ENCODE peak calls at places on chromosomes 13 and 19, in seven cellular contexts. One of them, this sample, is unnamed.

GRCh38 chr13:113952151-113952982 is 21.5 kb downstream of the C13orf46 start:
- DNase-seq in omental fat pad: no peak
- DNase-seq in fibroblast of lung: no peak
- DNase-seq in AG04449: no peak
- DNase-seq in GM20000: no peak
- DNase-seq in AG10803: no peak
- DNase-seq in Peyer's patch: no peak
- DNase-seq in this sample: no peak

GRCh38 chr13:35979378-35979911 is 151.7 kb downstream of the DCLK1 start:
- DNase-seq in GM20000: no peak
- DNase-seq in omental fat pad: peak; percentile 52
- DNase-seq in fibroblast of lung: peak; percentile 98
- DNase-seq in AG04449: peak; percentile 59
- DNase-seq in Peyer's patch: peak; percentile 33
- DNase-seq in AG10803: peak; percentile 96
- DNase-seq in this sample: peak; percentile 83

GRCh38 chr13:63497601-63498000 is 2082.0 kb upstream of the PCDH20 start:
- DNase-seq in Peyer's patch: no peak
- DNase-seq in fibroblast of lung: peak; percentile 13
- DNase-seq in omental fat pad: no peak
- DNase-seq in GM20000: no peak
- DNase-seq in AG04449: no peak
- DNase-seq in AG10803: peak; percentile 44
- DNase-seq in this sample: no peak

GRCh38 chr19:58037927-58038687 is 4.3 kb downstream of the ZSCAN1 start:
- DNase-seq in Peyer's patch: no peak
- DNase-seq in GM20000: no peak
- DNase-seq in AG04449: no peak
- DNase-seq in omental fat pad: no peak
- DNase-seq in fibroblast of lung: no peak
- DNase-seq in AG10803: no peak
- DNase-seq in this sample: no peak

GRCh38 chr13:39810091-39810877 is 154.8 kb downstream of the COG6 start:
- DNase-seq in AG10803: no peak
- DNase-seq in fibroblast of lung: no peak
- DNase-seq in omental fat pad: no peak
- DNase-seq in Peyer's patch: no peak
- DNase-seq in AG04449: no peak
- DNase-seq in GM20000: no peak
- DNase-seq in this sample: no peak

GRCh38 chr13:106133025-106133424 is 402.4 kb downstream of the EFNB2 start:
- DNase-seq in fibroblast of lung: peak; percentile 88
- DNase-seq in omental fat pad: no peak
- DNase-seq in AG10803: peak; percentile 85
- DNase-seq in Peyer's patch: no peak
- DNase-seq in GM20000: no peak
- DNase-seq in AG04449: peak; percentile 92
- DNase-seq in this sample: peak; percentile 67

GRCh38 chr13:59890064-59890463 is 273.7 kb downstream of the DIAPH3 start:
- DNase-seq in Peyer's patch: no peak
- DNase-seq in GM20000: no peak
- DNase-seq in AG04449: no peak
- DNase-seq in fibroblast of lung: no peak
- DNase-seq in omental fat pad: no peak
- DNase-seq in AG10803: peak; percentile 15
- DNase-seq in this sample: no peak

GRCh38 chr19:11191273-11191755 is 6.0 kb downstream of the KANK2 start:
- DNase-seq in fibroblast of lung: peak; percentile 47
- DNase-seq in omental fat pad: peak; percentile 39
- DNase-seq in Peyer's patch: no peak
- DNase-seq in AG04449: no peak
- DNase-seq in GM20000: no peak
- DNase-seq in AG10803: peak; percentile 61
- DNase-seq in this sample: peak; percentile 86

GRCh38 chr13:39952244-39953233 is 297.1 kb downstream of the COG6 start:
- DNase-seq in AG04449: no peak
- DNase-seq in GM20000: no peak
- DNase-seq in fibroblast of lung: peak; percentile 33
- DNase-seq in AG10803: peak; percentile 43
- DNase-seq in Peyer's patch: no peak
- DNase-seq in omental fat pad: no peak
- DNase-seq in this sample: peak; percentile 20

GRCh38 chr19:12833747-12834417 is 497 bp downstream of the RTBDN start:
- DNase-seq in AG10803: no peak
- DNase-seq in GM20000: peak; percentile 83
- DNase-seq in AG04449: no peak
- DNase-seq in omental fat pad: no peak
- DNase-seq in fibroblast of lung: no peak
- DNase-seq in Peyer's patch: no peak
- DNase-seq in this sample: no peak

GRCh38 chr19:38725469-38726283 is 18.6 kb downstream of the CAPN12 start:
- DNase-seq in AG04449: no peak
- DNase-seq in Peyer's patch: no peak
- DNase-seq in AG10803: no peak
- DNase-seq in fibroblast of lung: no peak
- DNase-seq in GM20000: no peak
- DNase-seq in omental fat pad: no peak
- DNase-seq in this sample: no peak

GRCh38 chr19:11227201-11227886 is 12.1 kb upstream of the ANGPTL8 start:
- DNase-seq in fibroblast of lung: no peak
- DNase-seq in AG10803: no peak
- DNase-seq in AG04449: no peak
- DNase-seq in GM20000: no peak
- DNase-seq in omental fat pad: no peak
- DNase-seq in Peyer's patch: no peak
- DNase-seq in this sample: no peak

GRCh38 chr13:77907653-77908341 is 10.8 kb downstream of the EDNRB start:
- DNase-seq in fibroblast of lung: no peak
- DNase-seq in GM20000: no peak
- DNase-seq in Peyer's patch: no peak
- DNase-seq in AG04449: no peak
- DNase-seq in AG10803: no peak
- DNase-seq in omental fat pad: no peak
- DNase-seq in this sample: no peak

GRCh38 chr19:12052057-12052570 is 647 bp downstream of the ZNF878 start:
- DNase-seq in fibroblast of lung: peak; percentile 23
- DNase-seq in omental fat pad: no peak
- DNase-seq in AG10803: no peak
- DNase-seq in AG04449: no peak
- DNase-seq in Peyer's patch: no peak
- DNase-seq in GM20000: no peak
- DNase-seq in this sample: peak; percentile 21

GRCh38 chr13:106443625-106444024 is 91.8 kb downstream of the EFNB2 start:
- DNase-seq in AG04449: no peak
- DNase-seq in Peyer's patch: no peak
- DNase-seq in AG10803: no peak
- DNase-seq in omental fat pad: no peak
- DNase-seq in GM20000: no peak
- DNase-seq in fibroblast of lung: no peak
- DNase-seq in this sample: no peak

GRCh38 chr19:12785431-12786011 is 5.8 kb upstream of the JUNB start:
- DNase-seq in omental fat pad: no peak
- DNase-seq in AG04449: no peak
- DNase-seq in AG10803: no peak
- DNase-seq in fibroblast of lung: no peak
- DNase-seq in Peyer's patch: no peak
- DNase-seq in GM20000: no peak
- DNase-seq in this sample: no peak

GRCh38 chr19:39212377-39212742 is 8.3 kb upstream of the SYCN start:
- DNase-seq in Peyer's patch: peak; percentile 36
- DNase-seq in fibroblast of lung: no peak
- DNase-seq in omental fat pad: no peak
- DNase-seq in AG04449: no peak
- DNase-seq in AG10803: no peak
- DNase-seq in GM20000: no peak
- DNase-seq in this sample: no peak

GRCh38 chr13:45737571-45738002 is 35.5 kb downstream of the CBY2 start:
- DNase-seq in omental fat pad: no peak
- DNase-seq in GM20000: peak; percentile 24
- DNase-seq in fibroblast of lung: no peak
- DNase-seq in Peyer's patch: no peak
- DNase-seq in AG04449: no peak
- DNase-seq in AG10803: no peak
- DNase-seq in this sample: no peak

GRCh38 chr13:65468628-65469027 is 1761.5 kb downstream of the PCDH9 start:
- DNase-seq in Peyer's patch: no peak
- DNase-seq in fibroblast of lung: peak; percentile 76
- DNase-seq in GM20000: no peak
- DNase-seq in AG04449: no peak
- DNase-seq in AG10803: no peak
- DNase-seq in omental fat pad: no peak
- DNase-seq in this sample: no peak

DNA sequence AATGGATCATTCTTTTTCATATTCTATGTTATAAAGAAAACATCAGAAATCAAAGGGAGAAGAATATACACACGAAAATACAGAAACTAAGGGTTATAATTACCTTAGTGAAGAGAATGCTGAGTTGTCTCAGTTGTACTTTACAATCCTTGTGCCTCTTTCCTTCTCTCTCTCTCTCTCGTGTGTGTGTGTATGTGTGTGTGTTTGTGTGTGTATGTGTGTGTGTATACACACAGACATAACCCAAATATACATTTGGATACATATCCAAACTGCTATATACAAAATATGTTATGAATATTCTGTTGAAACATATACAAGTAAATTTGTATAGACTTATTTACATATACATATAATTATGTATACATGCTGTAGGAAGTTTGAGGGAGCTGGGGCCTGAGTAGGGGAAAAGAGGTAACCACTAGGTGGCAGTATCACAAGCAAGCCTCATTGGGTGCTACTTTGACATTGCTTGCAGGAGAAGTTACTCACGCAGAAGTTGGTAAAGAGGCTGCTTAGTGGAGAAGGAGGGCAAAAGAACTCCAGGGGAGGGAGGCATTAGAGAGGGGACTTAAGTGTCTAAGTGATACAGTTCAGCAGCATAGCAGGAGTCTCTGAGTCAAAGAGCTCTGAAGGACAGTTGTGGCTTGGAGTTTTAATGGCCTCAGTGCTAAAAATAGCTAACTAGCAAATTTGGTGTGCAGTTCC is 465.1 kb upstream of the PCDH20 start:
- DNase-seq in omental fat pad: no peak
- DNase-seq in GM20000: peak; percentile 10
- DNase-seq in AG10803: no peak
- DNase-seq in Peyer's patch: no peak
- DNase-seq in AG04449: no peak
- DNase-seq in fibroblast of lung: peak; percentile 3
- DNase-seq in this sample: no peak
- TF ChIP-seq CTCF in omental fat pad: no peak
- TF ChIP-seq CTCF in GM20000: peak; percentile 33
- TF ChIP-seq CTCF in AG10803: peak; percentile 43
- TF ChIP-seq CTCF in Peyer's patch: peak; percentile 40
- TF ChIP-seq CTCF in AG04449: no peak
- TF ChIP-seq CTCF in fibroblast of lung: no peak
- TF ChIP-seq CTCF in this sample: peak; percentile 45

GRCh38 chr13:112065867-112066623 is 904 bp upstream of the SOX1 start:
- DNase-seq in AG10803: no peak
- DNase-seq in AG04449: no peak
- DNase-seq in fibroblast of lung: no peak
- DNase-seq in Peyer's patch: no peak
- DNase-seq in GM20000: peak; percentile 39
- DNase-seq in omental fat pad: no peak
- DNase-seq in this sample: no peak
- TF ChIP-seq CTCF in AG10803: no peak
- TF ChIP-seq CTCF in AG04449: no peak
- TF ChIP-seq CTCF in fibroblast of lung: no peak
- TF ChIP-seq CTCF in Peyer's patch: no peak
- TF ChIP-seq CTCF in GM20000: no peak
- TF ChIP-seq CTCF in omental fat pad: no peak
- TF ChIP-seq CTCF in this sample: no peak

DNA sequence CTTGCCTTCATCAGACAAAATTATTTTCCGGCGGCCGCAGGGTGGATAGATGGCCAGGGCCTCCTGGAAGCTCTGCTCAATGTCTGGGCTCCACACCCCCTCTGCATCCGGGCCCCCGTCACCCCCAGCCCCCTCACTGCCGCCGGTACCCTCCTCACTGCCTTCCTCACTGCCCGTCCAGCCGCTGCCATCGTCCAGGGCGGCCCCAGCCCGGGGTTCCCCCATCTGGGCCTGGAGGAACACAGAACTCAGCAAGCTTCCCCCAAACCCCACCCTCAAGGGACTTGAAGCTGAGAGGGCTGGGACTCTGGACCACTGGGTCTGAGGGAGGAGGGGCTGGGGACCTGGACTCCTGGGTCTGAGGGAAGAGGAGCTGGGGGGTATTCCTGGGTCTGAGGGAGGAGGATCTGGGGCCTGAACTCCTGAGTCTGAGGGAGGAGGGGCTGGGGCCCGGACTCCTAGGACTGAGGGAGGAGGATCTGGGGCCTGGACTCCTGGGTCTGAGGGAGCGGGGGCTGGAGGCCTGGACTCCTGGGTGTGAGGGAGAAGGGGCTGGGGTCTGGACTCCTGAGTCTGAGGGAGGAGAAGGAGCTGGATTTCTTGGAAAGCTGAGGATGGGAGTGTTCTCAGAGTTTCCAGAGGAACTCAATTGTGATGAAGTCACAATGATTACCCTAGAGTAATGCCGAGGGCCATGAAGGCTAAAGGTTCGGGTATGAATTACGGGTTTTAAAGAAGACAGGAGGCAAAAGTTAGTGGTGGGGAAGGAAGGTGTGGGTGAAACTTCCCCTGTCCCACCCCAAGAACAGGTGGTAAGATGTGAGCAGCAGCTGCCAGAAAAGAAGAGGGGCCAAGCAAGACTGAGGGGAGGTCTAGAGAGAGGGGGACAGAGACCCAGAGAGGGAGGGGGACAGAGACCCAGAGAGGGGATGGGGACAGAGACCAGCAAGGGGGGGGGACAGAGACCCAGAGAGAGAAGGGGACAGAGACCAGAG is 2.1 kb downstream of the TEAD2 start:
- DNase-seq in fibroblast of lung: no peak
- DNase-seq in omental fat pad: no peak
- DNase-seq in AG04449: no peak
- DNase-seq in Peyer's patch: no peak
- DNase-seq in AG10803: no peak
- DNase-seq in GM20000: peak; percentile 37
- DNase-seq in this sample: no peak
- TF ChIP-seq CTCF in fibroblast of lung: no peak
- TF ChIP-seq CTCF in omental fat pad: no peak
- TF ChIP-seq CTCF in AG04449: no peak
- TF ChIP-seq CTCF in Peyer's patch: no peak
- TF ChIP-seq CTCF in AG10803: no peak
- TF ChIP-seq CTCF in GM20000: no peak
- TF ChIP-seq CTCF in this sample: no peak

GRCh38 chr19:33208904-33209843 is 15.0 kb downstream of the LRP3 start:
- DNase-seq in Peyer's patch: no peak
- DNase-seq in fibroblast of lung: no peak
- DNase-seq in GM20000: no peak
- DNase-seq in AG10803: no peak
- DNase-seq in AG04449: no peak
- DNase-seq in omental fat pad: no peak
- DNase-seq in this sample: no peak
- TF ChIP-seq CTCF in Peyer's patch: no peak
- TF ChIP-seq CTCF in fibroblast of lung: peak; percentile 27
- TF ChIP-seq CTCF in GM20000: no peak
- TF ChIP-seq CTCF in AG10803: no peak
- TF ChIP-seq CTCF in AG04449: no peak
- TF ChIP-seq CTCF in omental fat pad: no peak
- TF ChIP-seq CTCF in this sample: no peak

This sample was measured in HFFc6.